ENCODE peak calls at places on chromosomes 7 and 10, in ten cellular contexts. One of them, this sample, is unnamed.

GRCh38 chr10:43861966-43862751 is 213.5 kb upstream of the ZNF32 start:
- DNase-seq in SJSA1: peak; percentile 22
- DNase-seq in SK-N-SH: no peak
- DNase-seq in GM23248: peak; percentile 95
- DNase-seq in testis: no peak
- DNase-seq in OCI-LY7: peak; percentile 4
- DNase-seq in adrenal gland: no peak
- DNase-seq in Peyer's patch: no peak
- DNase-seq in endothelial cell of umbilical vein: peak; percentile 87
- DNase-seq in Karpas-422: no peak
- DNase-seq in this sample: no peak

GRCh38 chr10:69377936-69378335 is 38.8 kb downstream of the TACR2 start:
- DNase-seq in SJSA1: no peak
- DNase-seq in SK-N-SH: no peak
- DNase-seq in GM23248: no peak
- DNase-seq in testis: no peak
- DNase-seq in OCI-LY7: no peak
- DNase-seq in adrenal gland: no peak
- DNase-seq in Peyer's patch: no peak
- DNase-seq in endothelial cell of umbilical vein: peak; percentile 96
- DNase-seq in Karpas-422: no peak
- DNase-seq in this sample: no peak

GRCh38 chr7:73832806-73833205 is 2.0 kb downstream of the CLDN4 start:
- DNase-seq in SJSA1: no peak
- DNase-seq in SK-N-SH: no peak
- DNase-seq in GM23248: no peak
- DNase-seq in testis: no peak
- DNase-seq in OCI-LY7: no peak
- DNase-seq in adrenal gland: no peak
- DNase-seq in Peyer's patch: no peak
- DNase-seq in endothelial cell of umbilical vein: no peak
- DNase-seq in Karpas-422: no peak
- DNase-seq in this sample: peak; percentile 38

GRCh38 chr7:128172151-128172550 is 68.9 kb upstream of the LEP start:
- DNase-seq in SJSA1: peak; percentile 25
- DNase-seq in SK-N-SH: no peak
- DNase-seq in GM23248: no peak
- DNase-seq in testis: no peak
- DNase-seq in OCI-LY7: no peak
- DNase-seq in adrenal gland: no peak
- DNase-seq in Peyer's patch: no peak
- DNase-seq in endothelial cell of umbilical vein: no peak
- DNase-seq in Karpas-422: no peak
- DNase-seq in this sample: no peak

GRCh38 chr7:158856883-158857668 is 718 bp downstream of the DYNC2I1 start:
- DNase-seq in SJSA1: peak; percentile 10
- DNase-seq in SK-N-SH: no peak
- DNase-seq in GM23248: no peak
- DNase-seq in testis: no peak
- DNase-seq in OCI-LY7: no peak
- DNase-seq in adrenal gland: no peak
- DNase-seq in Peyer's patch: no peak
- DNase-seq in endothelial cell of umbilical vein: peak; percentile 19
- DNase-seq in Karpas-422: peak; percentile 67
- DNase-seq in this sample: no peak

GRCh38 chr7:125568799-125569198 is 639.2 kb upstream of the POT1 start:
- DNase-seq in SJSA1: no peak
- DNase-seq in SK-N-SH: no peak
- DNase-seq in GM23248: no peak
- DNase-seq in testis: no peak
- DNase-seq in OCI-LY7: no peak
- DNase-seq in adrenal gland: no peak
- DNase-seq in Peyer's patch: no peak
- DNase-seq in endothelial cell of umbilical vein: no peak
- DNase-seq in Karpas-422: no peak
- DNase-seq in this sample: no peak

GRCh38 chr10:124149143-124149542 is 55.7 kb upstream of the CHST15 start:
- DNase-seq in SJSA1: no peak
- DNase-seq in SK-N-SH: no peak
- DNase-seq in GM23248: no peak
- DNase-seq in testis: no peak
- DNase-seq in OCI-LY7: no peak
- DNase-seq in adrenal gland: no peak
- DNase-seq in Peyer's patch: no peak
- DNase-seq in endothelial cell of umbilical vein: no peak
- DNase-seq in Karpas-422: no peak
- DNase-seq in this sample: no peak

GRCh38 chr10:10901906-10902305 is 115.8 kb upstream of the CELF2 start:
- DNase-seq in SJSA1: no peak
- DNase-seq in SK-N-SH: no peak
- DNase-seq in GM23248: no peak
- DNase-seq in testis: no peak
- DNase-seq in OCI-LY7: no peak
- DNase-seq in adrenal gland: no peak
- DNase-seq in Peyer's patch: no peak
- DNase-seq in endothelial cell of umbilical vein: no peak
- DNase-seq in Karpas-422: no peak
- DNase-seq in this sample: no peak

GRCh38 chr7:22179442-22179879 is 177.5 kb downstream of the RAPGEF5 start:
- DNase-seq in SJSA1: no peak
- DNase-seq in SK-N-SH: no peak
- DNase-seq in GM23248: no peak
- DNase-seq in testis: no peak
- DNase-seq in OCI-LY7: no peak
- DNase-seq in adrenal gland: no peak
- DNase-seq in Peyer's patch: no peak
- DNase-seq in endothelial cell of umbilical vein: no peak
- DNase-seq in Karpas-422: no peak
- DNase-seq in this sample: no peak

GRCh38 chr7:77388055-77388454 is 28.1 kb downstream of the GSAP start:
- DNase-seq in SJSA1: no peak
- DNase-seq in SK-N-SH: no peak
- DNase-seq in GM23248: no peak
- DNase-seq in testis: no peak
- DNase-seq in OCI-LY7: no peak
- DNase-seq in adrenal gland: no peak
- DNase-seq in Peyer's patch: no peak
- DNase-seq in endothelial cell of umbilical vein: no peak
- DNase-seq in Karpas-422: no peak
- DNase-seq in this sample: no peak

GRCh38 chr7:50771120-50772002 is 11.3 kb downstream of the GRB10 start:
- DNase-seq in SJSA1: no peak
- DNase-seq in SK-N-SH: no peak
- DNase-seq in GM23248: no peak
- DNase-seq in testis: no peak
- DNase-seq in OCI-LY7: no peak
- DNase-seq in adrenal gland: no peak
- DNase-seq in Peyer's patch: no peak
- DNase-seq in endothelial cell of umbilical vein: no peak
- DNase-seq in Karpas-422: no peak
- DNase-seq in this sample: peak; percentile 82

GRCh38 chr7:50766106-50766505 is 16.6 kb downstream of the GRB10 start:
- DNase-seq in SJSA1: no peak
- DNase-seq in SK-N-SH: no peak
- DNase-seq in GM23248: no peak
- DNase-seq in testis: no peak
- DNase-seq in OCI-LY7: no peak
- DNase-seq in adrenal gland: no peak
- DNase-seq in Peyer's patch: no peak
- DNase-seq in endothelial cell of umbilical vein: no peak
- DNase-seq in Karpas-422: no peak
- DNase-seq in this sample: no peak

GRCh38 chr7:50768470-50769159 is 14.1 kb downstream of the GRB10 start:
- DNase-seq in SJSA1: no peak
- DNase-seq in SK-N-SH: no peak
- DNase-seq in GM23248: no peak
- DNase-seq in testis: no peak
- DNase-seq in OCI-LY7: no peak
- DNase-seq in adrenal gland: no peak
- DNase-seq in Peyer's patch: no peak
- DNase-seq in endothelial cell of umbilical vein: no peak
- DNase-seq in Karpas-422: no peak
- DNase-seq in this sample: no peak

GRCh38 chr7:50766808-50767207 is 15.9 kb downstream of the GRB10 start:
- DNase-seq in SJSA1: no peak
- DNase-seq in SK-N-SH: no peak
- DNase-seq in GM23248: no peak
- DNase-seq in testis: no peak
- DNase-seq in OCI-LY7: no peak
- DNase-seq in adrenal gland: no peak
- DNase-seq in Peyer's patch: no peak
- DNase-seq in endothelial cell of umbilical vein: no peak
- DNase-seq in Karpas-422: no peak
- DNase-seq in this sample: no peak

GRCh38 chr7:50769160-50769484 is 13.6 kb downstream of the GRB10 start:
- DNase-seq in SJSA1: no peak
- DNase-seq in SK-N-SH: no peak
- DNase-seq in GM23248: no peak
- DNase-seq in testis: no peak
- DNase-seq in OCI-LY7: no peak
- DNase-seq in adrenal gland: no peak
- DNase-seq in Peyer's patch: no peak
- DNase-seq in endothelial cell of umbilical vein: no peak
- DNase-seq in Karpas-422: no peak
- DNase-seq in this sample: no peak
- H3K4me3 ChIP-seq in SJSA1: no peak overlapping the region
- H3K4me3 ChIP-seq in SK-N-SH: no peak overlapping the region
- H3K4me3 ChIP-seq in GM23248: no peak overlapping the region
- H3K4me3 ChIP-seq in testis: no peak overlapping the region
- H3K4me3 ChIP-seq in OCI-LY7: no peak overlapping the region
- H3K4me3 ChIP-seq in adrenal gland: no peak overlapping the region
- H3K4me3 ChIP-seq in Peyer's patch: no peak overlapping the region
- H3K4me3 ChIP-seq in endothelial cell of umbilical vein: no peak overlapping the region
- H3K4me3 ChIP-seq in Karpas-422: no peak overlapping the region
- H3K4me3 ChIP-seq in this sample: no peak overlapping the region

DNA sequence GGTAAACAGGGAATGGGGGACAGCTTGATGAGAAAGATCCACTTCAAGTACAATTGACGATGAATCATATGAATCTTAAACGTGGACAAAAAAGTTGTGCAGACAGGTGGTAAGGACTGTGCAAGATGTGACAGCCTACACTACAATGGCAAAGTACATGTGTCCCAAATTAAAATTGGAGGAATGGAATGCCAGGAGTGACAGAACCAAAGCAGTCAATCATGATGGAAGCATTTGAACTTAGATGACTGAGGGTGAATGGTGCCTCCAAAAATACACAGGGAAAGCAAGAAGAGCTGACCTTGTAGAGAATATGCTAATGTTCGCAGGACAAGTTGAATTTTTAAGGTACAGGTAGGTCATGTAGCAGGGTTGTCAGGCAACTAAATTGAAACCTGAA is 150.3 kb upstream of the WNT16 start:
- DNase-seq in SJSA1: no peak
- DNase-seq in SK-N-SH: no peak
- DNase-seq in GM23248: no peak
- DNase-seq in testis: no peak
- DNase-seq in OCI-LY7: no peak
- DNase-seq in adrenal gland: no peak
- DNase-seq in Peyer's patch: no peak
- DNase-seq in endothelial cell of umbilical vein: no peak
- DNase-seq in Karpas-422: no peak
- DNase-seq in this sample: no peak
- H3K4me1 ChIP-seq in SJSA1: peaks cover 6% of the 10 kb centered on the region
- H3K4me1 ChIP-seq in SK-N-SH: no peaks in the 10 kb centered on the region
- H3K4me1 ChIP-seq in GM23248: peaks cover 6% of the 10 kb centered on the region
- H3K4me1 ChIP-seq in testis: no peaks in the 10 kb centered on the region
- H3K4me1 ChIP-seq in OCI-LY7: peaks cover 66% of the 10 kb centered on the region
- H3K4me1 ChIP-seq in adrenal gland: no peaks in the 10 kb centered on the region
- H3K4me1 ChIP-seq in Peyer's patch: no peaks in the 10 kb centered on the region
- H3K4me1 ChIP-seq in endothelial cell of umbilical vein: no peaks in the 10 kb centered on the region
- H3K4me1 ChIP-seq in Karpas-422: peaks cover 30% of the 10 kb centered on the region
- H3K4me1 ChIP-seq in this sample: no peaks in the 10 kb centered on the region

DNA sequence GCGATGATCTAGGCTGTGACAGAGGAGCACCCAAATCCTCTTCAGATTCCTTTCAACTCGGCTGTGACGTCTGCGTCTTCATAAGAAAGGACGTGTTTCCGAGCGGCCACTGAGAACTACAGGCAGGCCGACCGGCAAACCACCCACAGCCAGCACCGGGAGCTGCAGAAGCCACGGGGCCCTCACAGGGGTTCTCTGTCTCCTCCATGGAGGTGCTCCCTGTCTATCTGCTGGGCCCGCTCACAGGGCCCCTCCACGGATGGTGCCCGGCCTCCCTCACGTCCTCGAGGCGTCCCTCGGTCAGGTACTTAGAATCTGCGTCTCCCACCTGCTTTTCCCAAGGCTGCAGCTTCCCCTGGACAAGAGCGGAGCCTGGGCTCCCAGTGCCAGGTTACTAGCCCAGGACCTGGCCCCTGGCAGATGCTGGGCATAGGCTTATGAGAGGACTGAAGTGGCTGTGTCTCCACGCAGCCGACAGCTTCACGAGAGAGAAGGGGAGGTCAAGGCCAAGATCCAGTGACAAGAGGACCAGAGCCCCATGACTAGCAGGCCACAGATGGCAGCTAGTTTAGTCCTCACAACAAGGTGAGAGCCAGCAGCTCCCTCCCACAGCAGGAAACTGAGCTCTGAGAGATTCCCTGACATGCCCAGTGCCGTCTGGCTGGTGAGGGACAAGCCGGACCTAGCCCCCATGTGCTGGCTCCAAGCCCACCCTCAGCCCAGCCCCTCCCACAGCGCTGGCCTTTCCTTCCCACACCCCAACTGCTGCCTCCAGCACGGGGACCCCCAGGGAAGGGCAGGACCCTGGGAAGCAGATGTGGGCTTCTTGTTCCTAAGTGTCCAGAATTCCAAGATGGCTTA is 8.2 kb upstream of the FAM20C start:
- DNase-seq in SJSA1: no peak
- DNase-seq in SK-N-SH: no peak
- DNase-seq in GM23248: no peak
- DNase-seq in testis: no peak
- DNase-seq in OCI-LY7: no peak
- DNase-seq in adrenal gland: no peak
- DNase-seq in Peyer's patch: no peak
- DNase-seq in endothelial cell of umbilical vein: no peak
- DNase-seq in Karpas-422: no peak
- DNase-seq in this sample: no peak
- H3K4me3 ChIP-seq in SJSA1: no peak overlapping the region
- H3K4me3 ChIP-seq in SK-N-SH: no peak overlapping the region
- H3K4me3 ChIP-seq in GM23248: no peak overlapping the region
- H3K4me3 ChIP-seq in testis: no peak overlapping the region
- H3K4me3 ChIP-seq in OCI-LY7: no peak overlapping the region
- H3K4me3 ChIP-seq in adrenal gland: no peak overlapping the region
- H3K4me3 ChIP-seq in Peyer's patch: no peak overlapping the region
- H3K4me3 ChIP-seq in endothelial cell of umbilical vein: no peak overlapping the region
- H3K4me3 ChIP-seq in Karpas-422: no peak overlapping the region
- H3K4me3 ChIP-seq in this sample: no peak overlapping the region

DNA sequence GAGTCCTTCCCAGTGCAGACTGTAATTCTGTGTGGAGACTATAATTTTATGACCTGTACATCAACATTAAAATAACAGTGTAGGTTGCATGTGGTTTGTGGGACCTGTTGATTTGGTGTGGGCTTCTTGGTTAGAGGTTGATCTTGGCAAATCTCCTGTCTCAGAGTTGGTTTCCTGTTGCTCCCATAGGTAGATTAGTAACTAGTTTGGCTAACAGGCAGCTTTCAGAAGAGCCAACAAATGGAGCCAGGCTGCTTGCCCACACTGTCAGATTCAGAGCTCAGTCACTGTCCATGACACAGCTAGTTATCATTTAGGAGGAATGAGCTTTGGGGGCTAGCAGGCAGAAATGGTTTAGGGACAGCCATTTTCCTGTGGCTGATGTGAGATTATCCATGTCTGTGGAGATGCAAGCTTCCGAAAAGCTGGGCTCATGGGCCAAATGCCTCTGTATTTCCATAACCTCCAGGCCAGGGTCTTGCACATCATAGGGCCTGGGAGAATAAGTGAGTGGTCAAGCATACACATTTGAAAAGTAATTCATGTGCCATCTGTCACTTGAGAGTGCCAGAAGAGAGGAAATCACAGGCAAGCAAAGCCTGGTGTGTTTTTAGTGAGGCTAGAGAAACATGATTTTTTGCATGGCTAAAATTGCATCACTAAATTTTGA is 33.4 kb downstream of the CCM2 start:
- DNase-seq in SJSA1: no peak
- DNase-seq in SK-N-SH: peak; percentile 34
- DNase-seq in GM23248: peak; percentile 87
- DNase-seq in testis: no peak
- DNase-seq in OCI-LY7: no peak
- DNase-seq in adrenal gland: no peak
- DNase-seq in Peyer's patch: no peak
- DNase-seq in endothelial cell of umbilical vein: no peak
- DNase-seq in Karpas-422: no peak
- DNase-seq in this sample: no peak
- H3K4me1 ChIP-seq in SJSA1: no peaks in the 10 kb centered on the region
- H3K4me1 ChIP-seq in SK-N-SH: peaks cover 11% of the 10 kb centered on the region
- H3K4me1 ChIP-seq in GM23248: peaks cover 18% of the 10 kb centered on the region
- H3K4me1 ChIP-seq in testis: no peaks in the 10 kb centered on the region
- H3K4me1 ChIP-seq in OCI-LY7: peaks cover 13% of the 10 kb centered on the region
- H3K4me1 ChIP-seq in adrenal gland: peaks cover 12% of the 10 kb centered on the region
- H3K4me1 ChIP-seq in Peyer's patch: peaks cover 24% of the 10 kb centered on the region
- H3K4me1 ChIP-seq in endothelial cell of umbilical vein: no peaks in the 10 kb centered on the region
- H3K4me1 ChIP-seq in Karpas-422: no peaks in the 10 kb centered on the region
- H3K4me1 ChIP-seq in this sample: peaks cover 7% of the 10 kb centered on the region

This sample was measured in body of pancreas.